ENCODE peak calls at places on chromosome 21, in seven cellular contexts. One of them, this sample, is unnamed.

GRCh38 chr21:41478319-41479177 is 29.4 kb downstream of the TMPRSS2 start:
- DNase-seq in hepatocyte: no peak
- DNase-seq in neural progenitor cell: no peak
- DNase-seq in OCI-LY7: no peak
- DNase-seq in SK-N-SH: no peak
- DNase-seq in HCT116: no peak
- DNase-seq in MM.1S: peak
- DNase-seq in this sample: peak

GRCh38 chr21:46227811-46228344 is 696 bp downstream of the LSS start:
- DNase-seq in HCT116: no peak
- DNase-seq in neural progenitor cell: peak
- DNase-seq in SK-N-SH: no peak
- DNase-seq in hepatocyte: peak
- DNase-seq in OCI-LY7: peak
- DNase-seq in MM.1S: peak
- DNase-seq in this sample: peak

GRCh38 chr21:34520769-34521508 is 8.9 kb upstream of the KCNE1 start:
- DNase-seq in HCT116: no peak
- DNase-seq in hepatocyte: no peak
- DNase-seq in neural progenitor cell: no peak
- DNase-seq in MM.1S: no peak
- DNase-seq in SK-N-SH: no peak
- DNase-seq in OCI-LY7: no peak
- DNase-seq in this sample: no peak

GRCh38 chr21:42258885-42259407 is 40.0 kb downstream of the ABCG1 start:
- DNase-seq in MM.1S: no peak
- DNase-seq in SK-N-SH: no peak
- DNase-seq in hepatocyte: no peak
- DNase-seq in OCI-LY7: no peak
- DNase-seq in HCT116: no peak
- DNase-seq in neural progenitor cell: no peak
- DNase-seq in this sample: no peak

GRCh38 chr21:38596264-38597042 is 98.2 kb upstream of the ERG start:
- DNase-seq in OCI-LY7: no peak
- DNase-seq in SK-N-SH: no peak
- DNase-seq in hepatocyte: peak
- DNase-seq in neural progenitor cell: no peak
- DNase-seq in MM.1S: no peak
- DNase-seq in HCT116: no peak
- DNase-seq in this sample: no peak

GRCh38 chr21:43331962-43332458 is 94.9 kb downstream of the SIK1 start:
- DNase-seq in HCT116: no peak
- DNase-seq in neural progenitor cell: no peak
- DNase-seq in OCI-LY7: no peak
- DNase-seq in MM.1S: no peak
- DNase-seq in hepatocyte: peak
- DNase-seq in SK-N-SH: no peak
- DNase-seq in this sample: no peak

GRCh38 chr21:42558846-42559245 is 45.2 kb downstream of the SLC37A1 start:
- DNase-seq in hepatocyte: no peak
- DNase-seq in MM.1S: no peak
- DNase-seq in OCI-LY7: no peak
- DNase-seq in HCT116: no peak
- DNase-seq in SK-N-SH: no peak
- DNase-seq in neural progenitor cell: no peak
- DNase-seq in this sample: no peak

GRCh38 chr21:33350676-33351075 is 25.9 kb downstream of the IFNAR1 start:
- DNase-seq in hepatocyte: no peak
- DNase-seq in OCI-LY7: no peak
- DNase-seq in SK-N-SH: no peak
- DNase-seq in MM.1S: no peak
- DNase-seq in HCT116: no peak
- DNase-seq in neural progenitor cell: no peak
- DNase-seq in this sample: no peak

GRCh38 chr21:33936221-33937038 is 20.8 kb upstream of the ATP5PO start:
- DNase-seq in SK-N-SH: no peak
- DNase-seq in OCI-LY7: no peak
- DNase-seq in neural progenitor cell: no peak
- DNase-seq in MM.1S: no peak
- DNase-seq in hepatocyte: no peak
- DNase-seq in HCT116: no peak
- DNase-seq in this sample: peak

GRCh38 chr21:31930001-31930400 is 57.2 kb downstream of the HUNK start:
- DNase-seq in hepatocyte: no peak
- DNase-seq in HCT116: no peak
- DNase-seq in neural progenitor cell: no peak
- DNase-seq in SK-N-SH: no peak
- DNase-seq in MM.1S: no peak
- DNase-seq in OCI-LY7: no peak
- DNase-seq in this sample: no peak

GRCh38 chr21:33308586-33309490 is 15.9 kb upstream of the IFNAR1 start:
- DNase-seq in MM.1S: peak
- DNase-seq in OCI-LY7: peak
- DNase-seq in hepatocyte: no peak
- DNase-seq in SK-N-SH: peak
- DNase-seq in neural progenitor cell: no peak
- DNase-seq in HCT116: no peak
- DNase-seq in this sample: no peak

GRCh38 chr21:43192501-43193081 is 23.8 kb downstream of the CRYAA start:
- DNase-seq in SK-N-SH: no peak
- DNase-seq in neural progenitor cell: no peak
- DNase-seq in HCT116: no peak
- DNase-seq in OCI-LY7: no peak
- DNase-seq in MM.1S: no peak
- DNase-seq in hepatocyte: no peak
- DNase-seq in this sample: no peak

GRCh38 chr21:33273044-33273443 is 6.9 kb downstream of the IL10RB start:
- DNase-seq in HCT116: no peak
- DNase-seq in neural progenitor cell: no peak
- DNase-seq in SK-N-SH: no peak
- DNase-seq in MM.1S: no peak
- DNase-seq in hepatocyte: no peak
- DNase-seq in OCI-LY7: no peak
- DNase-seq in this sample: no peak

GRCh38 chr21:38244885-38245869 is 11.6 kb upstream of the KCNJ15 start:
- DNase-seq in SK-N-SH: no peak
- DNase-seq in MM.1S: peak
- DNase-seq in hepatocyte: no peak
- DNase-seq in neural progenitor cell: no peak
- DNase-seq in HCT116: no peak
- DNase-seq in OCI-LY7: no peak
- DNase-seq in this sample: no peak

GRCh38 chr21:31727181-31727580 is 4.7 kb downstream of the SCAF4 start:
- DNase-seq in neural progenitor cell: no peak
- DNase-seq in HCT116: no peak
- DNase-seq in hepatocyte: no peak
- DNase-seq in SK-N-SH: no peak
- DNase-seq in MM.1S: no peak
- DNase-seq in OCI-LY7: no peak
- DNase-seq in this sample: no peak

GRCh38 chr21:39011911-39012310 is 171.3 kb downstream of the PSMG1 start:
- DNase-seq in HCT116: no peak
- DNase-seq in OCI-LY7: no peak
- DNase-seq in hepatocyte: no peak
- DNase-seq in neural progenitor cell: no peak
- DNase-seq in MM.1S: no peak
- DNase-seq in SK-N-SH: no peak
- DNase-seq in this sample: no peak

GRCh38 chr21:28745131-28746055 is 247.3 kb downstream of the LTN1 start:
- DNase-seq in OCI-LY7: peak
- DNase-seq in hepatocyte: peak
- DNase-seq in MM.1S: peak
- DNase-seq in neural progenitor cell: peak
- DNase-seq in SK-N-SH: peak
- DNase-seq in HCT116: peak
- DNase-seq in this sample: peak

GRCh38 chr21:32334980-32335471 is 36.4 kb downstream of the MRAP start:
- DNase-seq in HCT116: no peak
- DNase-seq in SK-N-SH: no peak
- DNase-seq in hepatocyte: no peak
- DNase-seq in neural progenitor cell: peak
- DNase-seq in OCI-LY7: no peak
- DNase-seq in MM.1S: no peak
- DNase-seq in this sample: no peak

GRCh38 chr21:45187646-45188045 is 100.0 kb downstream of the POFUT2 start:
- DNase-seq in SK-N-SH: no peak
- DNase-seq in MM.1S: no peak
- DNase-seq in OCI-LY7: peak
- DNase-seq in HCT116: no peak
- DNase-seq in hepatocyte: no peak
- DNase-seq in neural progenitor cell: no peak
- DNase-seq in this sample: no peak

GRCh38 chr21:45183852-45184251 is 103.8 kb downstream of the POFUT2 start:
- DNase-seq in MM.1S: no peak
- DNase-seq in neural progenitor cell: no peak
- DNase-seq in SK-N-SH: no peak
- DNase-seq in hepatocyte: no peak
- DNase-seq in OCI-LY7: no peak
- DNase-seq in HCT116: no peak
- DNase-seq in this sample: no peak

GRCh38 chr21:45190013-45190412 is 97.7 kb downstream of the POFUT2 start:
- DNase-seq in MM.1S: no peak
- DNase-seq in neural progenitor cell: no peak
- DNase-seq in HCT116: no peak
- DNase-seq in SK-N-SH: no peak
- DNase-seq in OCI-LY7: no peak
- DNase-seq in hepatocyte: no peak
- DNase-seq in this sample: no peak

GRCh38 chr21:45184869-45185268 is 102.8 kb downstream of the POFUT2 start:
- DNase-seq in neural progenitor cell: no peak
- DNase-seq in MM.1S: no peak
- DNase-seq in HCT116: no peak
- DNase-seq in hepatocyte: no peak
- DNase-seq in OCI-LY7: no peak
- DNase-seq in SK-N-SH: no peak
- DNase-seq in this sample: no peak

GRCh38 chr21:45186709-45187108 is 101.0 kb downstream of the POFUT2 start:
- DNase-seq in SK-N-SH: no peak
- DNase-seq in MM.1S: no peak
- DNase-seq in neural progenitor cell: no peak
- DNase-seq in OCI-LY7: no peak
- DNase-seq in HCT116: no peak
- DNase-seq in hepatocyte: no peak
- DNase-seq in this sample: no peak
- H3K4me3 ChIP-seq in SK-N-SH: no peak
- H3K4me3 ChIP-seq in MM.1S: no peak
- H3K4me3 ChIP-seq in neural progenitor cell: no peak
- H3K4me3 ChIP-seq in OCI-LY7: no peak
- H3K4me3 ChIP-seq in HCT116: no peak
- H3K4me3 ChIP-seq in hepatocyte: no peak
- H3K4me3 ChIP-seq in this sample: no peak

GRCh38 chr21:17438642-17439041 is 74.2 kb upstream of the CXADR start:
- DNase-seq in HCT116: no peak
- DNase-seq in MM.1S: no peak
- DNase-seq in hepatocyte: no peak
- DNase-seq in neural progenitor cell: peak
- DNase-seq in OCI-LY7: no peak
- DNase-seq in SK-N-SH: peak
- DNase-seq in this sample: peak
- TF ChIP-seq EZH2phosphoT487 in HCT116: no peak
- TF ChIP-seq EZH2phosphoT487 in MM.1S: no peak
- TF ChIP-seq EZH2phosphoT487 in hepatocyte: no peak
- TF ChIP-seq EZH2phosphoT487 in neural progenitor cell: peak
- TF ChIP-seq EZH2phosphoT487 in OCI-LY7: no peak
- TF ChIP-seq EZH2phosphoT487 in SK-N-SH: no peak
- TF ChIP-seq EZH2phosphoT487 in this sample: no peak

GRCh38 chr21:37009740-37010341 is 3.3 kb downstream of the RIPPLY3 start:
- DNase-seq in HCT116: peak
- DNase-seq in hepatocyte: peak
- DNase-seq in SK-N-SH: peak
- DNase-seq in OCI-LY7: peak
- DNase-seq in MM.1S: peak
- DNase-seq in neural progenitor cell: peak
- DNase-seq in this sample: peak

GRCh38 chr21:37006243-37006520 is 320 bp upstream of the RIPPLY3 start:
- DNase-seq in HCT116: no peak
- DNase-seq in hepatocyte: peak
- DNase-seq in OCI-LY7: no peak
- DNase-seq in neural progenitor cell: no peak
- DNase-seq in MM.1S: no peak
- DNase-seq in SK-N-SH: peak
- DNase-seq in this sample: no peak

GRCh38 chr21:37006521-37007291 is at the start of gene RIPPLY3:
- DNase-seq in neural progenitor cell: peak
- DNase-seq in hepatocyte: peak
- DNase-seq in HCT116: no peak
- DNase-seq in SK-N-SH: peak
- DNase-seq in OCI-LY7: no peak
- DNase-seq in MM.1S: no peak
- DNase-seq in this sample: peak

GRCh38 chr21:37008705-37009104 is 2.2 kb downstream of the RIPPLY3 start:
- DNase-seq in MM.1S: no peak
- DNase-seq in hepatocyte: no peak
- DNase-seq in SK-N-SH: peak
- DNase-seq in neural progenitor cell: peak
- DNase-seq in OCI-LY7: no peak
- DNase-seq in HCT116: no peak
- DNase-seq in this sample: peak

GRCh38 chr21:37005548-37006242 is 807 bp upstream of the RIPPLY3 start:
- DNase-seq in MM.1S: no peak
- DNase-seq in hepatocyte: no peak
- DNase-seq in OCI-LY7: no peak
- DNase-seq in neural progenitor cell: peak
- DNase-seq in HCT116: no peak
- DNase-seq in SK-N-SH: no peak
- DNase-seq in this sample: peak
- H2AFZ ChIP-seq in MM.1S: no peak
- H2AFZ ChIP-seq in hepatocyte: peak
- H2AFZ ChIP-seq in OCI-LY7: no peak
- H2AFZ ChIP-seq in neural progenitor cell: peak
- H2AFZ ChIP-seq in HCT116: no peak
- H2AFZ ChIP-seq in SK-N-SH: no peak
- H2AFZ ChIP-seq in this sample: peak

GRCh38 chr21:35578350-35578782 is 482.0 kb downstream of the SETD4 start:
- DNase-seq in neural progenitor cell: no peak
- DNase-seq in SK-N-SH: no peak
- DNase-seq in MM.1S: no peak
- DNase-seq in OCI-LY7: no peak
- DNase-seq in hepatocyte: no peak
- DNase-seq in HCT116: no peak
- DNase-seq in this sample: no peak

GRCh38 chr21:35578831-35579470 is 481.4 kb downstream of the SETD4 start:
- DNase-seq in HCT116: no peak
- DNase-seq in OCI-LY7: no peak
- DNase-seq in neural progenitor cell: no peak
- DNase-seq in MM.1S: no peak
- DNase-seq in SK-N-SH: no peak
- DNase-seq in hepatocyte: no peak
- DNase-seq in this sample: no peak

GRCh38 chr21:35571910-35572309 is 488.4 kb downstream of the SETD4 start:
- DNase-seq in SK-N-SH: no peak
- DNase-seq in HCT116: no peak
- DNase-seq in hepatocyte: no peak
- DNase-seq in MM.1S: no peak
- DNase-seq in OCI-LY7: no peak
- DNase-seq in neural progenitor cell: peak
- DNase-seq in this sample: no peak

GRCh38 chr21:35573472-35574389 is 486.6 kb downstream of the SETD4 start:
- DNase-seq in OCI-LY7: no peak
- DNase-seq in hepatocyte: no peak
- DNase-seq in neural progenitor cell: no peak
- DNase-seq in HCT116: no peak
- DNase-seq in SK-N-SH: no peak
- DNase-seq in MM.1S: no peak
- DNase-seq in this sample: no peak

GRCh38 chr21:35575280-35575915 is 484.9 kb downstream of the SETD4 start:
- DNase-seq in hepatocyte: no peak
- DNase-seq in SK-N-SH: no peak
- DNase-seq in HCT116: no peak
- DNase-seq in neural progenitor cell: no peak
- DNase-seq in MM.1S: no peak
- DNase-seq in OCI-LY7: no peak
- DNase-seq in this sample: no peak
- H3K4me3 ChIP-seq in hepatocyte: no peak
- H3K4me3 ChIP-seq in SK-N-SH: no peak
- H3K4me3 ChIP-seq in HCT116: no peak
- H3K4me3 ChIP-seq in neural progenitor cell: no peak
- H3K4me3 ChIP-seq in MM.1S: no peak
- H3K4me3 ChIP-seq in OCI-LY7: no peak
- H3K4me3 ChIP-seq in this sample: no peak

This sample was measured in GM23338.